ENCODE peak calls at places on chromosomes 16 and 17, in six cellular contexts. P, D, L, R, Y and I are unnamed samples.
A peak's percentile ranks its signal among the peaks of the same experiment; 100 is the strongest.

GRCh38 chr17:7034955-7035590 is 742 bp upstream of the SLC16A13 start:
- DNase-seq in P (no peak), D (no peak), L (no peak), R (no peak), Y (no peak), I (no peak)

GRCh38 chr17:47324224-47325020 is 667 bp downstream of the EFCAB13 start:
- DNase-seq in P (peak; percentile 61), D (no peak), L (peak; percentile 53), R (no peak), Y (no peak), I (peak; percentile 79)

GRCh38 chr16:4537376-4538066 is 1.1 kb downstream of the CDIP1 start:
- DNase-seq in P (peak; percentile 54), D (no peak), L (no peak), R (no peak), Y (peak; percentile 75), I (peak; percentile 80)

GRCh38 chr17:17146791-17147406 is 59.2 kb downstream of the PLD6 start:
- DNase-seq in P (peak; percentile 69), D (no peak), L (no peak), R (peak; percentile 41), Y (peak; percentile 63), I (peak; percentile 72)

GRCh38 chr17:74746922-74747321 is 1.5 kb upstream of the NHERF1 start:
- DNase-seq in P (no peak), D (no peak), L (no peak), R (no peak), Y (no peak), I (no peak)

GRCh38 chr16:57301126-57301817 is 16.8 kb upstream of the PLLP start:
- DNase-seq in P (peak; percentile 28), D (no peak), L (no peak), R (no peak), Y (no peak), I (peak; percentile 65)

GRCh38 chr17:38415250-38416194 is 12.7 kb upstream of the ARHGAP23 start:
- DNase-seq in P (peak; percentile 69), D (no peak), L (peak; percentile 11), R (peak; percentile 59), Y (peak; percentile 86), I (peak; percentile 87)

GRCh38 chr16:89118361-89119061 is 24.9 kb downstream of the ACSF3 start:
- DNase-seq in P (peak; percentile 39), D (no peak), L (no peak), R (peak; percentile 77), Y (no peak), I (no peak)

GRCh38 chr16:88130016-88130415 is 178.8 kb downstream of the BANP start:
- DNase-seq in P (no peak), D (no peak), L (no peak), R (no peak), Y (no peak), I (no peak)

GRCh38 chr17:28370035-28370743 is at the start of gene VTN:
- DNase-seq in P (peak; percentile 56), D (peak; percentile 64), L (no peak), R (peak; percentile 98), Y (no peak), I (peak; percentile 82)

GRCh38 chr16:23245268-23245667 is 56.8 kb upstream of the SCNN1B start:
- DNase-seq in P (no peak), D (no peak), L (no peak), R (no peak), Y (no peak), I (no peak)

GRCh38 chr16:79805621-79806020 is 205.1 kb upstream of the MAF start:
- DNase-seq in P (no peak), D (no peak), L (no peak), R (no peak), Y (no peak), I (peak; percentile 16)

GRCh38 chr17:65800655-65801054 is 239.2 kb upstream of the AXIN2 start:
- DNase-seq in P (no peak), D (no peak), L (no peak), R (no peak), Y (no peak), I (no peak)

GRCh38 chr17:47981462-47981861 is 10.5 kb downstream of the CDK5RAP3 start:
- DNase-seq in P (no peak), D (no peak), L (no peak), R (no peak), Y (no peak), I (no peak)

GRCh38 chr17:35079547-35079946 is 16.0 kb upstream of the RFFL start:
- DNase-seq in P (no peak), D (no peak), L (no peak), R (peak; percentile 92), Y (no peak), I (no peak)

GRCh38 chr17:71180801-71181385 is 939.9 kb upstream of the SOX9 start:
- DNase-seq in P (no peak), D (no peak), L (no peak), R (no peak), Y (no peak), I (no peak)

GRCh38 chr17:80265205-80266068 is 4.8 kb downstream of the RNF213 start:
- DNase-seq in P (no peak), D (no peak), L (peak; percentile 84), R (no peak), Y (no peak), I (no peak)

DNA sequence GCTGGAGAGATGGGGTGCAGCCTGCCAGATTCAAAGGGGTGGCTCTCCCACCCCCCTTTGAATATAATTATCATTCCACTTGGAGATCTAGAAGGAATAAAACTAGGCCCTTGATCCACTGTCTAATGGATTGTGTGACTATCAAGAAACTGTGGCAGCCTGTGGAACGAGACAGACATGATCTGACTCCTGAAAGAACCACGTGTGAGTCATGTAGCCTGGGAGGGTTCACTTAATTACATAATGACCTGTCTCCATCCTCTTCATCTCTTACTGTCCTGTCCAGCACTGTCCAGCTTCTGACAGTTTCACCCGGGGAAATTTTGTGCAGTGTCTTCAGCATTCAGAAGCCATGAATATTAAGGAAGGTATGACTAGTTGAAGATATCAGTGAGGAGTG is 43.4 kb upstream of the CDH13 start:
- DNase-seq in P (no peak), D (no peak), L (no peak), R (no peak), Y (no peak), I (no peak)
- TF ChIP-seq CREB1 in P (no peak), D (no peak), L (no peak), R (no peak), Y (no peak), I (no peak)

GRCh38 chr16:82938108-82938507 is 311.3 kb downstream of the CDH13 start:
- DNase-seq in P (no peak), D (no peak), L (no peak), R (no peak), Y (no peak), I (no peak)

GRCh38 chr16:82935781-82936180 is 309.0 kb downstream of the CDH13 start:
- DNase-seq in P (no peak), D (no peak), L (no peak), R (no peak), Y (no peak), I (no peak)

GRCh38 chr16:82936941-82937551 is 310.3 kb downstream of the CDH13 start:
- DNase-seq in P (no peak), D (no peak), L (no peak), R (no peak), Y (no peak), I (no peak)
- TF ChIP-seq CREB1 in P (no peak), D (no peak), L (no peak), R (no peak), Y (no peak), I (no peak)

GRCh38 chr17:82091264-82092066 is 6.6 kb downstream of the FASN start:
- DNase-seq in P (peak; percentile 9), D (no peak), L (no peak), R (no peak), Y (peak; percentile 42), I (no peak)
- TF ChIP-seq CREB1 in P (no peak), D (no peak), L (no peak), R (no peak), Y (no peak), I (no peak)

GRCh38 chr17:44967907-44968224 is 237 bp downstream of the C1QL1 start:
- DNase-seq in P (no peak), D (no peak), L (no peak), R (no peak), Y (no peak), I (no peak)

GRCh38 chr17:44968225-44969143 is at the start of gene C1QL1:
- DNase-seq in P (peak; percentile 97), D (peak; percentile 99), L (no peak), R (peak; percentile 84), Y (peak; percentile 94), I (peak; percentile 96)

GRCh38 chr17:44967026-44967906 is 837 bp downstream of the C1QL1 start:
- DNase-seq in P (peak; percentile 35), D (peak; percentile 63), L (no peak), R (no peak), Y (peak; percentile 75), I (peak; percentile 59)

GRCh38 chr17:44970136-44970737 is 2.1 kb upstream of the C1QL1 start:
- DNase-seq in P (peak; percentile 44), D (no peak), L (no peak), R (no peak), Y (peak; percentile 81), I (peak; percentile 76)

DNA sequence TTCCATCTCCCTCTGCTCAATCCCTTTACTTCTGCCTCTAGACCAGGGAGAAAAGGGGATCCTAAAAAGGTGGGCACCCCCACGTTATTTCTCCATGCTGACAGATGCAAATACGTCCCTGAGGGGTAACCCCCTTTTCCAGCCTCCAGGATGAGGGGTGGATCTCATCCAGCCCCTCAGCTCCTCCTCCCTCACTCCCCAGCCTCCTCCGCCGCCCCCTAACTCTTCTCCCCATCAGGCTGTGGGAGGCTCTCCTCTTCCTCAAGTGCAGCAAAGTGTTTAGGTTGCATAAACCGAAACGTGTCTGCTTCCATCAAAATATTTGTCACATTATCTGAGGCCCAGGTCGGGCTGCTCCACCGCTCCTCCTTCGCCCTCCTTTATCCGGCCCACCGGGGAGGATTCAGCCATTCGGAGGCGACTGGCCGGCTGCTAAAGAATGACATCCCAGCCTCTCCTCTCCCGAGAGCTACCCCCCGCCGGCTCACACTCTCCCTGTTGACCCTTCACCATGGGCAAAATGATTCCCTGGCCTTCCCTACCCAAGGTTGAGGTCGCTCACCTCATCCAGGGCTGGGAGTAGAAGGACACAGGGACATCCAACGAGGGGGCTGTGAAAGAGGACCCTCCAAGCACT is 1.2 kb upstream of the C1QL1 start:
- DNase-seq in P (peak; percentile 56), D (no peak), L (no peak), R (no peak), Y (peak; percentile 78), I (peak; percentile 65)
- TF ChIP-seq CREB1 in P (no peak), D (no peak), L (no peak), R (no peak), Y (no peak), I (no peak)

GRCh38 chr16:85778873-85779272 is 20.5 kb downstream of the EMC8 start:
- DNase-seq in P (no peak), D (no peak), L (no peak), R (no peak), Y (no peak), I (no peak)
- TF ChIP-seq CREB1 in P (no peak), D (no peak), L (no peak), R (no peak), Y (no peak), I (no peak)

GRCh38 chr16:1537763-1538289 is 4.4 kb downstream of the TMEM204 start:
- DNase-seq in P (no peak), D (no peak), L (no peak), R (no peak), Y (no peak), I (no peak)
- TF ChIP-seq CREB1 in P (no peak), D (no peak), L (no peak), R (no peak), Y (no peak), I (no peak)